ENCODE peak calls at places on chromosome X, in seven cellular contexts. One of them, this sample, is unnamed.

GRCh38 chrX:134604701-134605271 is 53.5 kb downstream of the PLAC1 start:
- DNase-seq in Caco-2: no peak
- DNase-seq in A549: peak
- DNase-seq in left lung: no peak
- DNase-seq in vagina: no peak
- DNase-seq in tibial nerve: no peak
- DNase-seq in natural killer cell: no peak
- DNase-seq in this sample: no peak

GRCh38 chrX:48996969-48997368 is 5.1 kb downstream of the GRIPAP1 start:
- DNase-seq in tibial nerve: no peak
- DNase-seq in natural killer cell: no peak
- DNase-seq in A549: no peak
- DNase-seq in Caco-2: no peak
- DNase-seq in vagina: no peak
- DNase-seq in left lung: no peak
- DNase-seq in this sample: peak

GRCh38 chrX:21717802-21718201 is 40.1 kb downstream of the SMPX start:
- DNase-seq in left lung: no peak
- DNase-seq in Caco-2: no peak
- DNase-seq in vagina: no peak
- DNase-seq in A549: no peak
- DNase-seq in natural killer cell: no peak
- DNase-seq in tibial nerve: no peak
- DNase-seq in this sample: no peak

GRCh38 chrX:44935172-44935571 is 62.2 kb downstream of the KDM6A start:
- DNase-seq in Caco-2: no peak
- DNase-seq in vagina: no peak
- DNase-seq in left lung: no peak
- DNase-seq in tibial nerve: no peak
- DNase-seq in A549: no peak
- DNase-seq in natural killer cell: no peak
- DNase-seq in this sample: no peak

GRCh38 chrX:103845165-103845653 is 13.2 kb upstream of the RAB9B start:
- DNase-seq in Caco-2: peak
- DNase-seq in natural killer cell: no peak
- DNase-seq in tibial nerve: peak
- DNase-seq in left lung: no peak
- DNase-seq in A549: peak
- DNase-seq in vagina: no peak
- DNase-seq in this sample: peak

GRCh38 chrX:38807873-38808272 is 6.6 kb downstream of the MID1IP1 start:
- DNase-seq in Caco-2: no peak
- DNase-seq in natural killer cell: no peak
- DNase-seq in left lung: no peak
- DNase-seq in tibial nerve: no peak
- DNase-seq in A549: no peak
- DNase-seq in vagina: no peak
- DNase-seq in this sample: no peak

GRCh38 chrX:134020910-134021309 is 35.5 kb upstream of the GPC3 start:
- DNase-seq in Caco-2: peak
- DNase-seq in left lung: no peak
- DNase-seq in vagina: no peak
- DNase-seq in natural killer cell: no peak
- DNase-seq in tibial nerve: no peak
- DNase-seq in A549: no peak
- DNase-seq in this sample: no peak

GRCh38 chrX:20967725-20968124 is 406.5 kb upstream of the CNKSR2 start:
- DNase-seq in natural killer cell: no peak
- DNase-seq in tibial nerve: no peak
- DNase-seq in vagina: no peak
- DNase-seq in A549: no peak
- DNase-seq in Caco-2: no peak
- DNase-seq in left lung: no peak
- DNase-seq in this sample: no peak

GRCh38 chrX:24002792-24003191 is 24.2 kb downstream of the KLHL15 start:
- DNase-seq in tibial nerve: no peak
- DNase-seq in left lung: no peak
- DNase-seq in Caco-2: no peak
- DNase-seq in A549: no peak
- DNase-seq in natural killer cell: no peak
- DNase-seq in vagina: no peak
- DNase-seq in this sample: no peak

GRCh38 chrX:133018229-133018628 is 59.8 kb upstream of the HS6ST2 start:
- DNase-seq in Caco-2: no peak
- DNase-seq in A549: no peak
- DNase-seq in tibial nerve: no peak
- DNase-seq in natural killer cell: no peak
- DNase-seq in vagina: no peak
- DNase-seq in left lung: no peak
- DNase-seq in this sample: no peak

GRCh38 chrX:65831268-65831667 is 163.8 kb downstream of the MSN start:
- DNase-seq in Caco-2: no peak
- DNase-seq in tibial nerve: no peak
- DNase-seq in natural killer cell: no peak
- DNase-seq in vagina: no peak
- DNase-seq in left lung: no peak
- DNase-seq in A549: no peak
- DNase-seq in this sample: no peak

GRCh38 chrX:139759637-139760036 is 51.7 kb upstream of the MCF2 start:
- DNase-seq in tibial nerve: no peak
- DNase-seq in left lung: no peak
- DNase-seq in vagina: no peak
- DNase-seq in A549: peak
- DNase-seq in Caco-2: no peak
- DNase-seq in natural killer cell: no peak
- DNase-seq in this sample: peak

GRCh38 chrX:38664285-38664684 is 102.9 kb downstream of the TSPAN7 start:
- DNase-seq in Caco-2: no peak
- DNase-seq in A549: peak
- DNase-seq in vagina: no peak
- DNase-seq in tibial nerve: peak
- DNase-seq in natural killer cell: no peak
- DNase-seq in left lung: no peak
- DNase-seq in this sample: peak

DNA sequence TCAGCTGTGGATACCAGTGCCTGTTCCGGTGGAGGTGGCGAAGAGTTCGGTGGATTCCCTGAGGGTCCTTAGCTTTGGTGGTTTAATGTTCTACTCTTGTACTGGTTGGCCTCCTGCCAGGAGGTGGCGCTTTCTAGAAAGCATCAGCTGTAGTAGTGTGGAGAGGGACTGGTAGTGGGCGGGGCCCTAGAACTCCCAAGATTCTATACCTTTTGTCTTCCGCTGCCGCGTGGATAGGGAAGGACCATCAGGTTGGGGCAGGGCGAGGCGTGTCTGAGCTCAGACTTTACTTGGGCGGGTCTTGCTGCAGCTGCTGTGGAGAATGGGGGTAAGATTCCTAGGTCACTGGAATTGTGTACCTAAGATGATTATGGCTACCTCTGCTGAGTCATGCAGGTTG is 390.3 kb downstream of the FAM47A start:
- DNase-seq in Caco-2: peak
- DNase-seq in tibial nerve: no peak
- DNase-seq in A549: no peak
- DNase-seq in vagina: no peak
- DNase-seq in natural killer cell: no peak
- DNase-seq in left lung: no peak
- DNase-seq in this sample: no peak
- TF ChIP-seq CTCF in Caco-2: no peak
- TF ChIP-seq CTCF in tibial nerve: no peak
- TF ChIP-seq CTCF in A549: no peak
- TF ChIP-seq CTCF in vagina: no peak
- TF ChIP-seq CTCF in natural killer cell: no peak
- TF ChIP-seq CTCF in left lung: no peak
- TF ChIP-seq CTCF in this sample: no peak

GRCh38 chrX:115650916-115651315 is 89.9 kb downstream of the PLS3 start:
- DNase-seq in A549: peak
- DNase-seq in Caco-2: no peak
- DNase-seq in tibial nerve: peak
- DNase-seq in natural killer cell: no peak
- DNase-seq in vagina: no peak
- DNase-seq in left lung: no peak
- DNase-seq in this sample: peak
- TF ChIP-seq CTCF in A549: peak
- TF ChIP-seq CTCF in Caco-2: peak
- TF ChIP-seq CTCF in tibial nerve: peak
- TF ChIP-seq CTCF in natural killer cell: no peak
- TF ChIP-seq CTCF in vagina: peak
- TF ChIP-seq CTCF in left lung: peak
- TF ChIP-seq CTCF in this sample: peak

DNA sequence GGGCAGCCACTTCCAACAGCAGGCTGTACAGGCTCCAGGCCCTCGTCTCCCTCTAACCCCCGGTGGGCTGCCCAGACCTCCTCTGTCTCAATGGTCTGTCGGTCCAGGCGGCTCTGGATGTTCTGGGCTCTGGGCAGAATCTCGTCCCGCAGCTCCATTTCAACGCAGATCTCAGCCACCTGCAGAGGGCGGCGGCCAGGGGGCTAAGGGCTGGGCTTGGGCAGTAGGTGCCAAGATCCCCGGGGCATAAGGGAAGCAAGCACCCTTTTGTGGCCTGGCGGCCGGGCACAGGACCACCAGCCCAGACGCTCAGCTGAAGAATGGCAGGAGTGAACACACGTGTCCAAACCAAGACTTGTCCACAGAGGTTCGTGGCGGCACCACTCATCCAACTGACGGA is 9.2 kb downstream of the AVPR2 start:
- DNase-seq in tibial nerve: no peak
- DNase-seq in vagina: no peak
- DNase-seq in Caco-2: no peak
- DNase-seq in A549: no peak
- DNase-seq in natural killer cell: no peak
- DNase-seq in left lung: no peak
- DNase-seq in this sample: no peak
- TF ChIP-seq CTCF in tibial nerve: no peak
- TF ChIP-seq CTCF in vagina: no peak
- TF ChIP-seq CTCF in Caco-2: no peak
- TF ChIP-seq CTCF in A549: no peak
- TF ChIP-seq CTCF in natural killer cell: no peak
- TF ChIP-seq CTCF in left lung: no peak
- TF ChIP-seq CTCF in this sample: no peak

DNA sequence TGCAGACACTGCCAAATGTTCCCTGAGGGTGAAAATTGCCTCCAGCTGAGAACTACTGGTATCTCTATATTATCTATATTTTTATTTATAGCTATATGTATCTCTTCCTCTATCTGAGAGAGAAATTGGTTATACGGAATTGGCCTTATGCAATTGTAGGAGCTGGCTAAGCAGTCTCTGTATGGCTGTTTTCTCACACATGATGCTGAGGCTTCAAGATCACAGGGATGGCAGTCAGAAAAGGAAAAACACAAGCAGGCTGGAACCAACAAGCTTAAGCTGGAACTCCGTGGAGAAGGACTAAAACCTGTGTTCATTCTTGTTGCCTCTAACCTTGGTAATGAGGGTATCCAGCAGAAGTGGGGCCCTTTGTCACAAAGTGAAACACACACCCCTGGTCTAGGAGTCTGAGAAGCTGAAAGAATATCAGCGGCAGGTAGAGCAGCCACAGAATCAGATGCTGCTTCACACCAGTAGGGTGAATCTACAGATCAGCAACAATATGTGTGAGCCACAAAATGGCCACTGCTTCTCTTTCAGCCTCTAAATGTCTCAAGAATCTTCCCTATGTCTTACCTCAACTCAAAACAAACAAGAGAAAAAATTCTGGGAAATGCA is 166.5 kb upstream of the PPP1R2C start:
- DNase-seq in tibial nerve: no peak
- DNase-seq in left lung: no peak
- DNase-seq in Caco-2: no peak
- DNase-seq in natural killer cell: no peak
- DNase-seq in A549: no peak
- DNase-seq in vagina: no peak
- DNase-seq in this sample: no peak
- TF ChIP-seq CTCF in tibial nerve: no peak
- TF ChIP-seq CTCF in left lung: no peak
- TF ChIP-seq CTCF in Caco-2: no peak
- TF ChIP-seq CTCF in natural killer cell: no peak
- TF ChIP-seq CTCF in A549: no peak
- TF ChIP-seq CTCF in vagina: no peak
- TF ChIP-seq CTCF in this sample: no peak

GRCh38 chrX:119288890-119289393 is 52.9 kb downstream of the PGRMC1 start:
- DNase-seq in left lung: no peak
- DNase-seq in Caco-2: no peak
- DNase-seq in A549: no peak
- DNase-seq in tibial nerve: no peak
- DNase-seq in vagina: no peak
- DNase-seq in natural killer cell: no peak
- DNase-seq in this sample: no peak
- TF ChIP-seq CTCF in left lung: no peak
- TF ChIP-seq CTCF in Caco-2: no peak
- TF ChIP-seq CTCF in A549: peak
- TF ChIP-seq CTCF in tibial nerve: no peak
- TF ChIP-seq CTCF in vagina: no peak
- TF ChIP-seq CTCF in natural killer cell: no peak
- TF ChIP-seq CTCF in this sample: no peak

GRCh38 chrX:153969125-153969903 is 2.3 kb downstream of the HCFC1 start:
- DNase-seq in vagina: no peak
- DNase-seq in tibial nerve: no peak
- DNase-seq in A549: no peak
- DNase-seq in left lung: no peak
- DNase-seq in natural killer cell: no peak
- DNase-seq in Caco-2: no peak
- DNase-seq in this sample: peak

GRCh38 chrX:153967536-153968214 is 3.9 kb downstream of the HCFC1 start:
- DNase-seq in left lung: no peak
- DNase-seq in vagina: no peak
- DNase-seq in natural killer cell: no peak
- DNase-seq in Caco-2: no peak
- DNase-seq in A549: no peak
- DNase-seq in tibial nerve: no peak
- DNase-seq in this sample: no peak

GRCh38 chrX:153969904-153970397 is 1.7 kb downstream of the HCFC1 start:
- DNase-seq in vagina: no peak
- DNase-seq in A549: no peak
- DNase-seq in tibial nerve: no peak
- DNase-seq in left lung: no peak
- DNase-seq in natural killer cell: no peak
- DNase-seq in Caco-2: no peak
- DNase-seq in this sample: no peak

GRCh38 chrX:153968255-153968654 is 3.4 kb downstream of the HCFC1 start:
- DNase-seq in vagina: no peak
- DNase-seq in tibial nerve: no peak
- DNase-seq in A549: no peak
- DNase-seq in left lung: no peak
- DNase-seq in Caco-2: no peak
- DNase-seq in natural killer cell: no peak
- DNase-seq in this sample: no peak

GRCh38 chrX:153968754-153969124 is 2.9 kb downstream of the HCFC1 start:
- DNase-seq in vagina: no peak
- DNase-seq in tibial nerve: no peak
- DNase-seq in left lung: no peak
- DNase-seq in Caco-2: no peak
- DNase-seq in natural killer cell: no peak
- DNase-seq in A549: no peak
- DNase-seq in this sample: peak
- TF ChIP-seq CTCF in vagina: no peak
- TF ChIP-seq CTCF in tibial nerve: no peak
- TF ChIP-seq CTCF in left lung: no peak
- TF ChIP-seq CTCF in Caco-2: no peak
- TF ChIP-seq CTCF in natural killer cell: no peak
- TF ChIP-seq CTCF in A549: no peak
- TF ChIP-seq CTCF in this sample: no peak

GRCh38 chrX:128800138-128800537 is 723.2 kb downstream of the SMARCA1 start:
- DNase-seq in A549: no peak
- DNase-seq in natural killer cell: no peak
- DNase-seq in left lung: no peak
- DNase-seq in tibial nerve: no peak
- DNase-seq in Caco-2: no peak
- DNase-seq in vagina: no peak
- DNase-seq in this sample: no peak
- TF ChIP-seq CTCF in A549: peak
- TF ChIP-seq CTCF in natural killer cell: no peak
- TF ChIP-seq CTCF in left lung: no peak
- TF ChIP-seq CTCF in tibial nerve: no peak
- TF ChIP-seq CTCF in Caco-2: no peak
- TF ChIP-seq CTCF in vagina: no peak
- TF ChIP-seq CTCF in this sample: no peak